ENCODE peak calls at places on chromosome 19, in five cellular contexts. One of them, this sample, is unnamed.

GRCh38 chr19:46515879-46516350 is 20.2 kb upstream of the PNMA8B start:
- DNase-seq in G401: peak
- DNase-seq in ovary: no peak
- DNase-seq in stimulated activated CD4-positive, alpha-beta T cell treated with anti-CD3 and anti-CD28 coated beads, Interleukin-15, amount 100 ng/mL, for 1 hour: no peak
- DNase-seq in posterior cingulate gyrus: no peak
- DNase-seq in this sample: no peak

GRCh38 chr19:10979950-10980349 is 19.1 kb downstream of the SMARCA4 start:
- DNase-seq in G401: peak
- DNase-seq in ovary: no peak
- DNase-seq in stimulated activated CD4-positive, alpha-beta T cell treated with anti-CD3 and anti-CD28 coated beads, Interleukin-15, amount 100 ng/mL, for 1 hour: no peak
- DNase-seq in posterior cingulate gyrus: peak
- DNase-seq in this sample: no peak

GRCh38 chr19:49362048-49362925 is at the start of gene TEAD2:
- DNase-seq in G401: no peak
- DNase-seq in ovary: peak
- DNase-seq in stimulated activated CD4-positive, alpha-beta T cell treated with anti-CD3 and anti-CD28 coated beads, Interleukin-15, amount 100 ng/mL, for 1 hour: no peak
- DNase-seq in posterior cingulate gyrus: no peak
- DNase-seq in this sample: peak

GRCh38 chr19:50649433-50650391 is at the start of gene C19orf81:
- DNase-seq in G401: peak
- DNase-seq in ovary: no peak
- DNase-seq in stimulated activated CD4-positive, alpha-beta T cell treated with anti-CD3 and anti-CD28 coated beads, Interleukin-15, amount 100 ng/mL, for 1 hour: no peak
- DNase-seq in posterior cingulate gyrus: no peak
- DNase-seq in this sample: no peak

GRCh38 chr19:48359123-48359522 is 4.6 kb downstream of the TMEM143 start:
- DNase-seq in G401: no peak
- DNase-seq in ovary: no peak
- DNase-seq in stimulated activated CD4-positive, alpha-beta T cell treated with anti-CD3 and anti-CD28 coated beads, Interleukin-15, amount 100 ng/mL, for 1 hour: no peak
- DNase-seq in posterior cingulate gyrus: no peak
- DNase-seq in this sample: no peak

GRCh38 chr19:33674575-33675367 is 53.0 kb downstream of the CHST8 start:
- DNase-seq in G401: no peak
- DNase-seq in ovary: no peak
- DNase-seq in stimulated activated CD4-positive, alpha-beta T cell treated with anti-CD3 and anti-CD28 coated beads, Interleukin-15, amount 100 ng/mL, for 1 hour: no peak
- DNase-seq in posterior cingulate gyrus: no peak
- DNase-seq in this sample: no peak

GRCh38 chr19:8973501-8974091 is 36.6 kb downstream of the MUC16 start:
- DNase-seq in G401: no peak
- DNase-seq in ovary: no peak
- DNase-seq in stimulated activated CD4-positive, alpha-beta T cell treated with anti-CD3 and anti-CD28 coated beads, Interleukin-15, amount 100 ng/mL, for 1 hour: no peak
- DNase-seq in posterior cingulate gyrus: no peak
- DNase-seq in this sample: no peak

GRCh38 chr19:45870798-45871197 is 6.7 kb downstream of the FOXA3 start:
- DNase-seq in G401: no peak
- DNase-seq in ovary: no peak
- DNase-seq in stimulated activated CD4-positive, alpha-beta T cell treated with anti-CD3 and anti-CD28 coated beads, Interleukin-15, amount 100 ng/mL, for 1 hour: no peak
- DNase-seq in posterior cingulate gyrus: no peak
- DNase-seq in this sample: no peak

GRCh38 chr19:16561382-16561781 is 10.8 kb downstream of the SLC35E1 start:
- DNase-seq in G401: peak
- DNase-seq in ovary: no peak
- DNase-seq in stimulated activated CD4-positive, alpha-beta T cell treated with anti-CD3 and anti-CD28 coated beads, Interleukin-15, amount 100 ng/mL, for 1 hour: no peak
- DNase-seq in posterior cingulate gyrus: no peak
- DNase-seq in this sample: no peak

GRCh38 chr19:42076375-42076944 is 494 bp downstream of the ZNF574 start:
- DNase-seq in G401: no peak
- DNase-seq in ovary: peak
- DNase-seq in stimulated activated CD4-positive, alpha-beta T cell treated with anti-CD3 and anti-CD28 coated beads, Interleukin-15, amount 100 ng/mL, for 1 hour: peak
- DNase-seq in posterior cingulate gyrus: peak
- DNase-seq in this sample: peak

GRCh38 chr19:11496391-11497163 is 9.1 kb downstream of the ZNF653 start:
- DNase-seq in G401: no peak
- DNase-seq in ovary: peak
- DNase-seq in stimulated activated CD4-positive, alpha-beta T cell treated with anti-CD3 and anti-CD28 coated beads, Interleukin-15, amount 100 ng/mL, for 1 hour: peak
- DNase-seq in posterior cingulate gyrus: peak
- DNase-seq in this sample: peak

GRCh38 chr19:22882797-22883196 is 50.7 kb downstream of the ZNF723 start:
- DNase-seq in G401: peak
- DNase-seq in ovary: no peak
- DNase-seq in stimulated activated CD4-positive, alpha-beta T cell treated with anti-CD3 and anti-CD28 coated beads, Interleukin-15, amount 100 ng/mL, for 1 hour: no peak
- DNase-seq in posterior cingulate gyrus: no peak
- DNase-seq in this sample: no peak

GRCh38 chr19:46713781-46714522 is 3.0 kb downstream of the PRKD2 start:
- DNase-seq in G401: peak
- DNase-seq in ovary: peak
- DNase-seq in stimulated activated CD4-positive, alpha-beta T cell treated with anti-CD3 and anti-CD28 coated beads, Interleukin-15, amount 100 ng/mL, for 1 hour: peak
- DNase-seq in posterior cingulate gyrus: peak
- DNase-seq in this sample: peak

GRCh38 chr19:51129716-51130115 is 5.0 kb downstream of the SIGLEC9 start:
- DNase-seq in G401: no peak
- DNase-seq in ovary: no peak
- DNase-seq in stimulated activated CD4-positive, alpha-beta T cell treated with anti-CD3 and anti-CD28 coated beads, Interleukin-15, amount 100 ng/mL, for 1 hour: no peak
- DNase-seq in posterior cingulate gyrus: no peak
- DNase-seq in this sample: no peak

GRCh38 chr19:12711187-12711586 is 12.5 kb downstream of the TNPO2 start:
- DNase-seq in G401: no peak
- DNase-seq in ovary: no peak
- DNase-seq in stimulated activated CD4-positive, alpha-beta T cell treated with anti-CD3 and anti-CD28 coated beads, Interleukin-15, amount 100 ng/mL, for 1 hour: no peak
- DNase-seq in posterior cingulate gyrus: no peak
- DNase-seq in this sample: no peak

GRCh38 chr19:17075860-17076538 is 422 bp downstream of the MYO9B start:
- DNase-seq in G401: peak
- DNase-seq in ovary: peak
- DNase-seq in stimulated activated CD4-positive, alpha-beta T cell treated with anti-CD3 and anti-CD28 coated beads, Interleukin-15, amount 100 ng/mL, for 1 hour: peak
- DNase-seq in posterior cingulate gyrus: no peak
- DNase-seq in this sample: peak

This sample was measured in aorta.